ENCODE peak calls at places on chromosomes 11 and 22, in ten cellular contexts. R is MCF 10A; M is IMR-90; J is activated CD8-positive, alpha-beta memory T cell treated with anti-CD3 and anti-CD28 coated beads, Interleukin-2, amount 50 U/mL, for 48 hours; I is breast epithelium; U is T-helper 1 cell; D is upper lobe of right lung; Y is stimulated activated CD8-positive, alpha-beta memory T cell treated with anti-CD3 and anti-CD28 coated beads, Interleukin-15, amount 100 ng/mL, for 24 hours; L is stimulated activated effector memory CD8-positive, alpha-beta T cell treated with anti-CD3 and anti-CD28 coated beads, Interleukin-12 subunit alpha, Interleukin-12 subunit beta, amount 100 ng/mL, for 72 hours; A is cardiac muscle cell. X is an unnamed sample.

GRCh38 chr22:27381552-27381951 is 420.0 kb downstream of the MN1 start:
- DNase-seq in L (no peak), A (no peak), Y (no peak), J (no peak), R (no peak), U (no peak), M (no peak), I (no peak), D (no peak), X (no peak)

GRCh38 chr22:46613606-46613997 is 6.6 kb upstream of the GRAMD4 start:
- DNase-seq in L (no peak), I (no peak), Y (no peak), D (no peak), M (no peak), A (no peak), U (peak; percentile 27), J (peak; percentile 68), R (no peak), X (peak; percentile 38)

GRCh38 chr11:121426476-121427454 is 25.3 kb upstream of the SORL1 start:
- DNase-seq in R (no peak), U (peak; percentile 58), L (no peak), D (peak; percentile 77), J (peak; percentile 81), Y (peak; percentile 31), A (no peak), I (no peak), M (no peak), X (no peak)

GRCh38 chr11:20213790-20214189 is 53.5 kb upstream of the DBX1 start:
- DNase-seq in J (no peak), L (no peak), A (no peak), R (no peak), I (no peak), D (no peak), Y (no peak), U (no peak), M (no peak), X (no peak)

GRCh38 chr11:113675003-113675471 is 31.1 kb downstream of the TMPRSS5 start:
- DNase-seq in M (peak; percentile 88), R (peak; percentile 73), J (peak; percentile 60), U (peak; percentile 65), D (no peak), A (peak; percentile 91), Y (no peak), I (no peak), L (peak; percentile 76), X (peak; percentile 96)

GRCh38 chr11:32893947-32894827 is 1.6 kb downstream of the QSER1 start:
- DNase-seq in I (peak; percentile 49), D (no peak), U (peak; percentile 29), Y (no peak), L (no peak), R (peak; percentile 90), M (peak; percentile 82), A (peak; percentile 88), J (no peak), X (peak; percentile 81)

GRCh38 chr11:44575288-44575672 is 9.8 kb downstream of the CD82 start:
- DNase-seq in I (no peak), R (peak; percentile 61), M (peak; percentile 90), Y (no peak), J (no peak), U (no peak), A (no peak), L (no peak), D (no peak), X (peak; percentile 85)

GRCh38 chr11:90250970-90251369 is 28.1 kb upstream of the CHORDC1 start:
- DNase-seq in Y (no peak), A (no peak), R (no peak), I (no peak), D (no peak), U (peak; percentile 12), M (no peak), J (no peak), L (no peak), X (peak; percentile 1)

GRCh38 chr11:2270322-2271076 is at the start of gene ASCL2:
- DNase-seq in U (no peak), M (no peak), J (no peak), D (peak; percentile 68), A (no peak), L (peak; percentile 58), I (peak; percentile 15), R (no peak), Y (no peak), X (no peak)

GRCh38 chr11:64053699-64054098 is 18.0 kb downstream of the FLRT1 start:
- DNase-seq in D (no peak), R (no peak), U (no peak), L (no peak), A (no peak), M (peak; percentile 2), J (no peak), Y (no peak), I (no peak), X (no peak)

GRCh38 chr11:34468209-34468841 is 29.6 kb downstream of the CAT start:
- DNase-seq in L (peak; percentile 61), J (no peak), R (peak; percentile 57), I (no peak), U (peak; percentile 38), M (peak; percentile 14), Y (no peak), A (peak; percentile 45), D (no peak), X (peak; percentile 65)

GRCh38 chr11:59137190-59137589 is 5.5 kb upstream of the FAM111A start:
- DNase-seq in U (no peak), I (no peak), D (no peak), A (no peak), R (no peak), J (no peak), Y (no peak), M (no peak), L (no peak), X (no peak)

GRCh38 chr11:63839508-63840355 is 822 bp downstream of the MARK2 start:
- DNase-seq in U (peak; percentile 27), I (no peak), D (peak; percentile 77), R (peak; percentile 37), A (no peak), J (peak; percentile 69), L (peak; percentile 75), M (no peak), Y (no peak), X (peak; percentile 52)

GRCh38 chr11:69300124-69301032 is 6.4 kb downstream of the MYEOV start:
- DNase-seq in U (no peak), R (no peak), M (peak; percentile 61), A (no peak), D (peak; percentile 57), L (no peak), Y (no peak), I (no peak), J (no peak), X (peak; percentile 89)

GRCh38 chr11:122268601-122269130 is 152.7 kb upstream of the BLID start:
- DNase-seq in A (no peak), L (no peak), I (no peak), U (no peak), R (no peak), Y (no peak), M (no peak), J (no peak), D (no peak), X (no peak)

GRCh38 chr11:13463779-13464290 is 813 bp upstream of the BTBD10 start:
- DNase-seq in U (no peak), I (no peak), J (no peak), M (no peak), Y (no peak), R (no peak), A (no peak), L (no peak), D (no peak), X (no peak)

GRCh38 chr22:32030508-32031247 is 12.4 kb upstream of the SLC5A1 start:
- DNase-seq in J (no peak), R (no peak), D (no peak), I (no peak), M (no peak), L (no peak), U (no peak), Y (no peak), A (no peak), X (no peak)

X was measured in ELR.